ENCODE peak calls at places on chromosomes 2 and 18, in seven cellular contexts. Z is activated T-cell treated with anti-CD3 and anti-CD28 coated beads for 24 hours, G is D341Med, F is cardiac fibroblast, D is anterior cingulate cortex, O is ELR, L is NCI-H1105. M is an unnamed sample.

GRCh38 chr2:62014102-62014501 is 108.6 kb downstream of the COMMD1 start:
- DNase-seq in Z (no peak), G (peak; percentile 75), F (peak; percentile 74), D (peak; percentile 43), O (peak; percentile 5), L (no peak), M (no peak)

GRCh38 chr18:35345460-35345921 is 1.3 kb upstream of the ZNF24 start:
- DNase-seq in Z (no peak), G (no peak), F (no peak), D (peak; percentile 30), O (no peak), L (no peak), M (no peak)

GRCh38 chr18:37741012-37741586 is 175.5 kb upstream of the CELF4 start:
- DNase-seq in Z (no peak), G (no peak), F (no peak), D (no peak), O (no peak), L (no peak), M (no peak)

GRCh38 chr18:79522451-79523220 is 126.9 kb downstream of the NFATC1 start:
- DNase-seq in Z (peak; percentile 60), G (no peak), F (no peak), D (no peak), O (no peak), L (no peak), M (no peak)

GRCh38 chr2:239187464-239188253 is 213.2 kb downstream of the HDAC4 start:
- DNase-seq in Z (no peak), G (peak; percentile 3), F (no peak), D (no peak), O (no peak), L (no peak), M (no peak)

GRCh38 chr2:227759411-227760113 is 13.9 kb downstream of the SCYGR8 start:
- DNase-seq in Z (no peak), G (no peak), F (no peak), D (no peak), O (no peak), L (no peak), M (no peak)

GRCh38 chr2:71923887-71924533 is 223.7 kb downstream of the CYP26B1 start:
- DNase-seq in Z (peak; percentile 47), G (peak; percentile 76), F (peak; percentile 84), D (no peak), O (peak; percentile 70), L (peak; percentile 69), M (peak; percentile 83)

GRCh38 chr2:26516246-26516645 is 38.3 kb upstream of the OTOF start:
- DNase-seq in Z (no peak), G (no peak), F (no peak), D (no peak), O (no peak), L (no peak), M (no peak)

GRCh38 chr2:192016265-192016664 is 169.4 kb upstream of the CAVIN2 start:
- DNase-seq in Z (no peak), G (no peak), F (peak; percentile 41), D (no peak), O (peak; percentile 79), L (no peak), M (no peak)

GRCh38 chr2:73264332-73264606 is 20.0 kb downstream of the FBXO41 start:
- DNase-seq in Z (no peak), G (no peak), F (no peak), D (no peak), O (no peak), L (no peak), M (no peak)

GRCh38 chr18:79515331-79515730 is 119.6 kb downstream of the NFATC1 start:
- DNase-seq in Z (no peak), G (no peak), F (no peak), D (no peak), O (no peak), L (no peak), M (no peak)

GRCh38 chr2:233597522-233597921 is 19.9 kb upstream of the UGT1A8 start:
- DNase-seq in Z (no peak), G (no peak), F (no peak), D (no peak), O (no peak), L (no peak), M (no peak)

GRCh38 chr2:172427256-172427989 is at the start of gene ITGA6:
- DNase-seq in Z (peak; percentile 57), G (peak; percentile 78), F (peak; percentile 16), D (peak; percentile 29), O (peak; percentile 89), L (peak; percentile 73), M (peak; percentile 94)

GRCh38 chr2:157603203-157603602 is 25.5 kb downstream of the ACVR1C start:
- DNase-seq in Z (no peak), G (no peak), F (no peak), D (no peak), O (no peak), L (no peak), M (no peak)

GRCh38 chr2:37914340-37914739 is 10.7 kb upstream of the RMDN2 start:
- DNase-seq in Z (no peak), G (no peak), F (no peak), D (no peak), O (no peak), L (no peak), M (no peak)

GRCh38 chr18:56888978-56889377 is 237.8 kb downstream of the WDR7 start:
- DNase-seq in Z (no peak), G (no peak), F (no peak), D (no peak), O (no peak), L (no peak), M (no peak)

GRCh38 chr18:76252880-76253279 is 242.2 kb downstream of the ZNF516 start:
- DNase-seq in Z (no peak), G (no peak), F (peak; percentile 7), D (no peak), O (no peak), L (no peak), M (no peak)

GRCh38 chr2:204542967-204543608 is 2.2 kb upstream of the PARD3B start:
- DNase-seq in Z (no peak), G (no peak), F (peak; percentile 49), D (no peak), O (no peak), L (no peak), M (no peak)

GRCh38 chr2:21372654-21373053 is 248.9 kb downstream of the TDRD15 start:
- DNase-seq in Z (no peak), G (peak; percentile 39), F (peak; percentile 0), D (no peak), O (peak; percentile 17), L (no peak), M (peak; percentile 30)

M was measured in SW480.